ENCODE peak calls at places on chromosomes 16 and 17, in six cellular contexts. One of them, this sample, is unnamed.

GRCh38 chr16:8679156-8679555 is 4.7 kb downstream of the ABAT start:
- DNase-seq in K562: no peak
- DNase-seq in breast epithelium: no peak
- DNase-seq in suprapubic skin: no peak
- DNase-seq in H1: no peak
- DNase-seq in HL-60: no peak
- DNase-seq in this sample: no peak

GRCh38 chr16:80027007-80027965 is 426.7 kb upstream of the MAF start:
- DNase-seq in K562: peak
- DNase-seq in breast epithelium: peak
- DNase-seq in suprapubic skin: peak
- DNase-seq in H1: peak
- DNase-seq in HL-60: no peak
- DNase-seq in this sample: no peak

GRCh38 chr17:37791434-37791833 is 46.6 kb upstream of the HNF1B start:
- DNase-seq in K562: peak
- DNase-seq in breast epithelium: no peak
- DNase-seq in suprapubic skin: no peak
- DNase-seq in H1: no peak
- DNase-seq in HL-60: peak
- DNase-seq in this sample: no peak

GRCh38 chr17:78953356-78954350 is 26.1 kb downstream of the LGALS3BP start:
- DNase-seq in K562: no peak
- DNase-seq in breast epithelium: no peak
- DNase-seq in suprapubic skin: no peak
- DNase-seq in H1: no peak
- DNase-seq in HL-60: no peak
- DNase-seq in this sample: no peak

GRCh38 chr17:4206945-4207344 is 56.8 kb downstream of the ANKFY1 start:
- DNase-seq in K562: peak
- DNase-seq in breast epithelium: no peak
- DNase-seq in suprapubic skin: no peak
- DNase-seq in H1: no peak
- DNase-seq in HL-60: peak
- DNase-seq in this sample: no peak

GRCh38 chr16:89407925-89408300 is 82.4 kb downstream of the ANKRD11 start:
- DNase-seq in K562: no peak
- DNase-seq in breast epithelium: no peak
- DNase-seq in suprapubic skin: no peak
- DNase-seq in H1: no peak
- DNase-seq in HL-60: peak
- DNase-seq in this sample: no peak

GRCh38 chr17:12566281-12567002 is 99.2 kb upstream of the MYOCD start:
- DNase-seq in K562: no peak
- DNase-seq in breast epithelium: no peak
- DNase-seq in suprapubic skin: no peak
- DNase-seq in H1: peak
- DNase-seq in HL-60: no peak
- DNase-seq in this sample: no peak

GRCh38 chr17:82231312-82231561 is 2.4 kb downstream of the SLC16A3 start:
- DNase-seq in K562: no peak
- DNase-seq in breast epithelium: no peak
- DNase-seq in suprapubic skin: no peak
- DNase-seq in H1: no peak
- DNase-seq in HL-60: peak
- DNase-seq in this sample: peak

GRCh38 chr16:87541004-87541881 is 48.4 kb upstream of the ZCCHC14 start:
- DNase-seq in K562: no peak
- DNase-seq in breast epithelium: no peak
- DNase-seq in suprapubic skin: no peak
- DNase-seq in H1: no peak
- DNase-seq in HL-60: no peak
- DNase-seq in this sample: no peak

GRCh38 chr17:14197582-14197981 is 39.1 kb downstream of the CDRT15 start:
- DNase-seq in K562: no peak
- DNase-seq in breast epithelium: no peak
- DNase-seq in suprapubic skin: no peak
- DNase-seq in H1: no peak
- DNase-seq in HL-60: no peak
- DNase-seq in this sample: no peak

GRCh38 chr16:63719926-63720325 is 1401.9 kb downstream of the CDH11 start:
- DNase-seq in K562: no peak
- DNase-seq in breast epithelium: no peak
- DNase-seq in suprapubic skin: no peak
- DNase-seq in H1: no peak
- DNase-seq in HL-60: no peak
- DNase-seq in this sample: no peak

GRCh38 chr16:25464058-25464457 is 206.4 kb upstream of the ZKSCAN2 start:
- DNase-seq in K562: no peak
- DNase-seq in breast epithelium: no peak
- DNase-seq in suprapubic skin: no peak
- DNase-seq in H1: no peak
- DNase-seq in HL-60: no peak
- DNase-seq in this sample: no peak

GRCh38 chr17:73960469-73960868 is 243.0 kb upstream of the RPL38 start:
- DNase-seq in K562: no peak
- DNase-seq in breast epithelium: no peak
- DNase-seq in suprapubic skin: peak
- DNase-seq in H1: no peak
- DNase-seq in HL-60: no peak
- DNase-seq in this sample: no peak

GRCh38 chr17:6070895-6071511 is 824 bp downstream of the WSCD1 start:
- DNase-seq in K562: no peak
- DNase-seq in breast epithelium: no peak
- DNase-seq in suprapubic skin: no peak
- DNase-seq in H1: no peak
- DNase-seq in HL-60: no peak
- DNase-seq in this sample: no peak

GRCh38 chr17:55730808-55731207 is 8.1 kb upstream of the TMEM100 start:
- DNase-seq in K562: no peak
- DNase-seq in breast epithelium: no peak
- DNase-seq in suprapubic skin: no peak
- DNase-seq in H1: no peak
- DNase-seq in HL-60: no peak
- DNase-seq in this sample: no peak

GRCh38 chr17:2262146-2262587 is 41.4 kb downstream of the SMG6 start:
- DNase-seq in K562: no peak
- DNase-seq in breast epithelium: no peak
- DNase-seq in suprapubic skin: no peak
- DNase-seq in H1: no peak
- DNase-seq in HL-60: no peak
- DNase-seq in this sample: no peak

GRCh38 chr16:73546351-73546845 is 498.5 kb upstream of the ZFHX3 start:
- DNase-seq in K562: no peak
- DNase-seq in breast epithelium: no peak
- DNase-seq in suprapubic skin: no peak
- DNase-seq in H1: no peak
- DNase-seq in HL-60: no peak
- DNase-seq in this sample: no peak

GRCh38 chr17:43068570-43069367 is 43.7 kb downstream of the RND2 start:
- DNase-seq in K562: no peak
- DNase-seq in breast epithelium: no peak
- DNase-seq in suprapubic skin: no peak
- DNase-seq in H1: no peak
- DNase-seq in HL-60: no peak
- DNase-seq in this sample: no peak

GRCh38 chr17:37790153-37790552 is 45.3 kb upstream of the HNF1B start:
- DNase-seq in K562: no peak
- DNase-seq in breast epithelium: no peak
- DNase-seq in suprapubic skin: no peak
- DNase-seq in H1: no peak
- DNase-seq in HL-60: no peak
- DNase-seq in this sample: no peak

GRCh38 chr16:50173318-50173717 is 20.2 kb downstream of the TENT4B start:
- DNase-seq in K562: no peak
- DNase-seq in breast epithelium: no peak
- DNase-seq in suprapubic skin: no peak
- DNase-seq in H1: no peak
- DNase-seq in HL-60: no peak
- DNase-seq in this sample: no peak

GRCh38 chr16:8756755-8757154 is 40.7 kb downstream of the TMEM186 start:
- DNase-seq in K562: no peak
- DNase-seq in breast epithelium: no peak
- DNase-seq in suprapubic skin: peak
- DNase-seq in H1: no peak
- DNase-seq in HL-60: no peak
- DNase-seq in this sample: no peak

GRCh38 chr17:22703204-22703603 is 1010.9 kb downstream of the KCNJ18 start:
- DNase-seq in K562: peak
- DNase-seq in breast epithelium: no peak
- DNase-seq in suprapubic skin: no peak
- DNase-seq in H1: no peak
- DNase-seq in HL-60: peak
- DNase-seq in this sample: peak

GRCh38 chr17:22703786-22704441 is 1011.6 kb downstream of the KCNJ18 start:
- DNase-seq in K562: peak
- DNase-seq in breast epithelium: no peak
- DNase-seq in suprapubic skin: no peak
- DNase-seq in H1: no peak
- DNase-seq in HL-60: peak
- DNase-seq in this sample: peak

GRCh38 chr17:22707626-22708025 is 1015.3 kb downstream of the KCNJ18 start:
- DNase-seq in K562: no peak
- DNase-seq in breast epithelium: no peak
- DNase-seq in suprapubic skin: no peak
- DNase-seq in H1: no peak
- DNase-seq in HL-60: no peak
- DNase-seq in this sample: peak

DNA sequence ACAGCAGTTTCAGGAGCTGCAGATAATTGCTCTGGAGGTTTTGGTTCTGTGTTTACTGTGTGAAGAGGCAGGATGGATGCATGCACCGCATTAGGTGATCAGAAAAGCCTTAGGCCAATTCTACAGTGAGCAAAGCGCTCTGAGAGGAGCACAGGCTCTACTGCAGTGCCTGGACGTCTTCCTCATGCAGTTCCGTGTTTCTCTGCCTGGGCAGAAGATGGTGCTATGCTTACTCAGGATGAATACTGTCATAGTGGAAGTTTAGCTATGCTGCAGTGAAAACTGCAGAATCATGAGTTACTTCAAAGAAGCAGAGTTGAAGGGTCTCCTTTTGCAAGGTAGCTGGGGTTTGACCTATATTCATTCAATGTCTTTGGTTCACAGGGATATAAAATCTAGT is 1012.4 kb downstream of the KCNJ18 start:
- DNase-seq in K562: no peak
- DNase-seq in breast epithelium: no peak
- DNase-seq in suprapubic skin: no peak
- DNase-seq in H1: no peak
- DNase-seq in HL-60: peak
- DNase-seq in this sample: no peak
- TF ChIP-seq POLR2AphosphoS5 in K562: no peak
- TF ChIP-seq POLR2AphosphoS5 in breast epithelium: no peak
- TF ChIP-seq POLR2AphosphoS5 in suprapubic skin: no peak
- TF ChIP-seq POLR2AphosphoS5 in H1: no peak
- TF ChIP-seq POLR2AphosphoS5 in HL-60: no peak
- TF ChIP-seq POLR2AphosphoS5 in this sample: no peak

DNA sequence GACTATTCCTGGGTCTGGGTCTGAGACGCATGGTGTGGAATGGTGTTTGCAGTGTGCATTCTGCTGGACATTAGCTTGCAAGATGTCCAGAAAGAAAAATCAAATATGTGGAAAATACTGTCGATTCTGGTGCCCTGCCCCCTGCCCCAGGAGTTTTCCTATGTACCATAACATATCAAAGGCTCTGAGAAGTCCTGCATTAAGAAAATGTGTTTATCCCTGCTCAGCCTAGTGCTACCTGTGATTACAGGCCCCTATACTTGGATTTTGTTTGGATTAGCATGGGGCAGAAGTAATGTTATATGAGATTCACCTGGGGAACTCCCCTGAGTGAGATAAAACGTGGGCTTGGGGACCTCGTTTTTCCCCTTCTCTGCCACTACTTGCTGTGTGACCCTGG is 325.0 kb downstream of the CBLN1 start:
- DNase-seq in K562: no peak
- DNase-seq in breast epithelium: no peak
- DNase-seq in suprapubic skin: no peak
- DNase-seq in H1: no peak
- DNase-seq in HL-60: no peak
- DNase-seq in this sample: no peak
- TF ChIP-seq POLR2AphosphoS5 in K562: no peak
- TF ChIP-seq POLR2AphosphoS5 in breast epithelium: no peak
- TF ChIP-seq POLR2AphosphoS5 in suprapubic skin: no peak
- TF ChIP-seq POLR2AphosphoS5 in H1: no peak
- TF ChIP-seq POLR2AphosphoS5 in HL-60: no peak
- TF ChIP-seq POLR2AphosphoS5 in this sample: no peak

DNA sequence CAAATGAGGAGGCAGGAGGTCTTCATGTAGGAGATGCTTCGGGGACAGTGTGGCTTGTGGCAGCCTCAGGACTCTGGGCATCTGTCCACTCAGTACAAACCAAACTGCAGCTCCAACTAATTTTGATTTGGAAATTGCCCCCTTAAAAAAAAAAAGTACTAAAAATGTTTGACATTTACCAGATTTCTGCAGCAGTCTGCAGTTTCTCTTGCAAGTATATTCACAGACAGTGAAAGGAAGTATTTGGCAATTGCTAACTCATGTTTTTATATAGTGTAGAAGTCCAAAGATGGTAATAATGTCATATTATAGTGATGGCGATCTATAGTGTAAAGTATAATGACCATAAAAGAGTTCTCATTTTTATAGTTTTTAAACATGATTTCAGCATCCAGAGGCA is 218.6 kb downstream of the PRKCA start:
- DNase-seq in K562: no peak
- DNase-seq in breast epithelium: no peak
- DNase-seq in suprapubic skin: no peak
- DNase-seq in H1: no peak
- DNase-seq in HL-60: no peak
- DNase-seq in this sample: no peak
- TF ChIP-seq POLR2AphosphoS5 in K562: no peak
- TF ChIP-seq POLR2AphosphoS5 in breast epithelium: no peak
- TF ChIP-seq POLR2AphosphoS5 in suprapubic skin: no peak
- TF ChIP-seq POLR2AphosphoS5 in H1: no peak
- TF ChIP-seq POLR2AphosphoS5 in HL-60: no peak
- TF ChIP-seq POLR2AphosphoS5 in this sample: no peak

DNA sequence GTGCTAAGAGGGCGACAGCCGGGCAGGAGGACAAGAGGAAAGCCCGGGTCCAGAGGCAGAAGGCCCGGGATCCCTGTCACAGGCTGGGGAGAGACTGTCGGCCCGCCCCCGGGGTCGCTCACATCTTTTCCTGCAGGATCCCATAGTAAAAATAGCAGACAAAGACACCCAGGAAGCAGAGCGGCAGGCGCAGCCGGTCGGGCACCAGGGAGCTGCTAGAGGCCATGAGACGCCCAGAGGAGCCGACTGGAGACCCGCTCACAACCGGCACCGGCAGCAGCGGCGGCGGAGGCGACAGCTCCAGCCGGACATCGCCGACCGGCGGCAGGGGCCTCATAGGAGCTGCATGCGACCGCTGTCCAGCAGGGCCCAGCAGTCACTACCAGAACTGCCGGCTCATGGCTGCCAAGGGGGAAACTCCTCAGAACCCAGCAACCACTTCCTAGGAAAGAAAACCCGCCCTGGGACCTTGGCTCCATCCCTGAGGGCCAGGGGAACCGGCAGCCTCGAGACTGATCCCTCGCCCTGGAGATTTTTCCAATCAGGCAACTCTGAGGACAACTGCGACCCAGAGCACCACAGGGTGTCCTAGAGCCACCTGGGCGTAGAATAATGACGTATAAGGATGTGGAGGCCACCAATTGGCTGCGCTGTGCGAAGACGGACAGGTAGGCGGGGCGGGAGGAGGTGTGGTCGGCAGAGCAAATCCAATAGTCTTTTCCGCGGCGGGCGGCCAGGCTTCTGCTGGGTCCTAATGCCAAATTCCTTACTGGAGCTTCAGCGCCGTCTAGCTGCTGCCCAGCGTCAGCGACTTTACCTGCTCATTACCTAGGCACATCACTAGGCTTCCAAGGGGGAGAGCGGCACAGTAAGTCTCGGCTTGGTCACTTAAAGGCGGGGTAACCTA is at the start of gene SLC35B1:
- DNase-seq in K562: peak
- DNase-seq in breast epithelium: peak
- DNase-seq in suprapubic skin: peak
- DNase-seq in H1: peak
- DNase-seq in HL-60: peak
- DNase-seq in this sample: peak
- TF ChIP-seq POLR2AphosphoS5 in K562: peak
- TF ChIP-seq POLR2AphosphoS5 in breast epithelium: peak
- TF ChIP-seq POLR2AphosphoS5 in suprapubic skin: no peak
- TF ChIP-seq POLR2AphosphoS5 in H1: peak
- TF ChIP-seq POLR2AphosphoS5 in HL-60: peak
- TF ChIP-seq POLR2AphosphoS5 in this sample: peak